ENCODE peak calls at places on chromosome 22, in six cellular contexts. B is endodermal cell, L is aorta, Z is neural progenitor cell, A is body of pancreas, E is right lobe of liver. Y is an unnamed sample.
A peak's percentile ranks its signal among the peaks of the same experiment; 100 is the strongest.

GRCh38 chr22:18076060-18076497 is 1.7 kb upstream of the PEX26 start:
- DNase-seq in B (peak; percentile 78), L (peak; percentile 67), Z (peak; percentile 88), A (peak; percentile 73), E (peak; percentile 77), Y (peak; percentile 71)

GRCh38 chr22:29830585-29830984 is 7.5 kb downstream of the ASCC2 start:
- DNase-seq in B (no peak), L (no peak), Z (no peak), A (no peak), E (peak; percentile 80), Y (no peak)

GRCh38 chr22:43587574-43587973 is 175.8 kb downstream of the MPPED1 start:
- DNase-seq in B (no peak), L (no peak), Z (no peak), A (no peak), E (no peak), Y (no peak)

GRCh38 chr22:37354271-37355069 is 72.2 kb downstream of the CYTH4 start:
- DNase-seq in B (no peak), L (no peak), Z (no peak), A (no peak), E (no peak), Y (no peak)

GRCh38 chr22:27311666-27312566 is 489.6 kb downstream of the MN1 start:
- DNase-seq in B (peak; percentile 86), L (no peak), Z (peak; percentile 51), A (no peak), E (no peak), Y (no peak)

GRCh38 chr22:22110548-22111266 is 128.1 kb upstream of the TOP3B start:
- DNase-seq in B (peak; percentile 85), L (peak; percentile 57), Z (peak; percentile 62), A (peak; percentile 40), E (no peak), Y (no peak)

GRCh38 chr22:38513063-38513462 is 7.0 kb upstream of the DDX17 start:
- DNase-seq in B (peak; percentile 85), L (no peak), Z (peak; percentile 46), A (no peak), E (no peak), Y (peak; percentile 48)

GRCh38 chr22:45483918-45484499 is 18.7 kb upstream of the FBLN1 start:
- DNase-seq in B (no peak), L (no peak), Z (no peak), A (no peak), E (peak; percentile 83), Y (no peak)

GRCh38 chr22:44648821-44649566 is 53.0 kb upstream of the PRR5 start:
- DNase-seq in B (no peak), L (peak; percentile 69), Z (no peak), A (no peak), E (peak; percentile 52), Y (no peak)

GRCh38 chr22:29308791-29309262 is 2.4 kb downstream of the GAS2L1 start:
- DNase-seq in B (no peak), L (peak; percentile 58), Z (no peak), A (no peak), E (peak; percentile 52), Y (no peak)

GRCh38 chr22:17672417-17672991 is 33.9 kb downstream of the BCL2L13 start:
- DNase-seq in B (no peak), L (no peak), Z (peak; percentile 26), A (no peak), E (no peak), Y (no peak)

GRCh38 chr22:38788016-38788415 is 5.9 kb downstream of the DNAL4 start:
- DNase-seq in B (no peak), L (no peak), Z (no peak), A (no peak), E (no peak), Y (no peak)

GRCh38 chr22:48098243-48098935 is 1335.9 kb downstream of the TBC1D22A start:
- DNase-seq in B (no peak), L (no peak), Z (no peak), A (no peak), E (no peak), Y (peak; percentile 87)

GRCh38 chr22:32206774-32207758 is 2.2 kb upstream of the RFPL2 start:
- DNase-seq in B (peak; percentile 86), L (no peak), Z (peak; percentile 46), A (peak; percentile 55), E (peak; percentile 65), Y (no peak)

GRCh38 chr22:17792289-17792688 is 18.0 kb upstream of the BID start:
- DNase-seq in B (peak; percentile 80), L (no peak), Z (peak; percentile 60), A (no peak), E (no peak), Y (no peak)

GRCh38 chr22:26466196-26466595 is 17.4 kb downstream of the HPS4 start:
- DNase-seq in B (no peak), L (no peak), Z (no peak), A (no peak), E (no peak), Y (no peak)

GRCh38 chr22:46500201-46500600 is 37.2 kb downstream of the CELSR1 start:
- DNase-seq in B (peak; percentile 96), L (no peak), Z (peak; percentile 97), A (no peak), E (no peak), Y (no peak)

GRCh38 chr22:46502776-46503175 is 34.6 kb downstream of the CELSR1 start:
- DNase-seq in B (peak; percentile 41), L (no peak), Z (peak; percentile 13), A (no peak), E (no peak), Y (no peak)

GRCh38 chr22:46502346-46502745 is 35.1 kb downstream of the CELSR1 start:
- DNase-seq in B (no peak), L (no peak), Z (no peak), A (no peak), E (no peak), Y (no peak)

GRCh38 chr22:46499798-46500174 is 37.6 kb downstream of the CELSR1 start:
- DNase-seq in B (peak; percentile 66), L (no peak), Z (no peak), A (no peak), E (no peak), Y (no peak)

DNA sequence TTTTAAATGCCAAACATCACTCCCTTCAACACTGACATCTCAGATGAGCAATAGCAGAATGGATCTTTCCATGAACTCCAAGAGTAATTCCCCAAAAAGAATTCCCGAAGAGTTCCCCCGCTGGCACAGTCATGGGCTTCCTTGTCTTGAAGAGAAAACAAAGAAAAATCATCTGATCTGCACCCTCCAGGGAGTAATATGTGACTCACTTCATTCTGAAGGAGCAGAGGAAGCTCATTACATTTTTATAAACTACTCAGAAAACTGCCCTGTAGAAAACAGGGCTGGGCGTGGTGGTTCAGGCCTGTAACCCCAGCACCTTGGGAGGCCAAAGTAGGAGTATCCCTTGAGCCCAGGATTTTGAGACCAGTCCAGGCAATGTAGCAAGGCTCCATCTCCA is 35.7 kb downstream of the CELSR1 start:
- DNase-seq in B (no peak), L (no peak), Z (no peak), A (no peak), E (no peak), Y (no peak)
- H3K27ac ChIP-seq in B (peak overlapping the region; percentile 53), L (no peak overlapping the region), Z (no peak overlapping the region), A (no peak overlapping the region), E (no peak overlapping the region), Y (no peak overlapping the region)

DNA sequence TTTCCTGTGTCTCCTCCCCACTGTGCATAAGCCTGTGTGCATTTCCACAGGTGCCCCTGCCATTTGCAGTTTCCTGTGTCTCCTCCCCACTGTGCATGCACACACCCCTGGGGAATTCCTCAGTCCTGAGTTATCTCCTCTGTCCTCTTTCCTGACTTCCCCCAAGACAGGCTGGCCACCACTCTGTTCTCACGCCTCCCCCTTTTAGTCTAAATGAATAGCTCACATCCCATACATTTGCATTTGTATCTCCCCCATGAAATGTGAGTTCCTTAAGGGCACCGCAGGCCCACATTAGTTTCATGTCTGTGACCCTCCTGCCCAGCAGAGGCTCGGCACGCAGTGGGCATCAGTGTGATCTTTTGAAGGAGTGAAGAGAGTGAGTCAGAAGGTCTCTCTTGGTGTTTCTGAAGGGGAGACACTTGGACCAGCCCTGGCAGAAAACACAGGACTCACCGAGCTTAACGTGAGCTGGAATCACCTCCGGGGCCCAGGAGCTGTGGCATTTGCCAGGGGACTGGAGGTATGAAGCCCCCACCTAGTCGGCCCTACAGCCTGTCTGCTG is 6.2 kb downstream of the LRRC74B start:
- DNase-seq in B (no peak), L (no peak), Z (no peak), A (no peak), E (no peak), Y (no peak)
- H3K4me1 ChIP-seq in B (no peaks in the 10 kb centered on the region), L (no peaks in the 10 kb centered on the region), Z (no peaks in the 10 kb centered on the region), A (no peaks in the 10 kb centered on the region), E (no peaks in the 10 kb centered on the region), Y (peaks cover 8% of the 10 kb centered on the region)

GRCh38 chr22:36257308-36257707 is 4.4 kb downstream of the APOL1 start:
- DNase-seq in B (no peak), L (no peak), Z (no peak), A (no peak), E (no peak), Y (no peak)

GRCh38 chr22:36249160-36249559 is 3.8 kb upstream of the APOL1 start:
- DNase-seq in B (no peak), L (no peak), Z (no peak), A (no peak), E (no peak), Y (no peak)

GRCh38 chr22:36256474-36256873 is 3.5 kb downstream of the APOL1 start:
- DNase-seq in B (no peak), L (no peak), Z (no peak), A (no peak), E (no peak), Y (no peak)

GRCh38 chr22:36253523-36254490 is 874 bp downstream of the APOL1 start:
- DNase-seq in B (no peak), L (no peak), Z (no peak), A (peak; percentile 46), E (no peak), Y (no peak)

DNA sequence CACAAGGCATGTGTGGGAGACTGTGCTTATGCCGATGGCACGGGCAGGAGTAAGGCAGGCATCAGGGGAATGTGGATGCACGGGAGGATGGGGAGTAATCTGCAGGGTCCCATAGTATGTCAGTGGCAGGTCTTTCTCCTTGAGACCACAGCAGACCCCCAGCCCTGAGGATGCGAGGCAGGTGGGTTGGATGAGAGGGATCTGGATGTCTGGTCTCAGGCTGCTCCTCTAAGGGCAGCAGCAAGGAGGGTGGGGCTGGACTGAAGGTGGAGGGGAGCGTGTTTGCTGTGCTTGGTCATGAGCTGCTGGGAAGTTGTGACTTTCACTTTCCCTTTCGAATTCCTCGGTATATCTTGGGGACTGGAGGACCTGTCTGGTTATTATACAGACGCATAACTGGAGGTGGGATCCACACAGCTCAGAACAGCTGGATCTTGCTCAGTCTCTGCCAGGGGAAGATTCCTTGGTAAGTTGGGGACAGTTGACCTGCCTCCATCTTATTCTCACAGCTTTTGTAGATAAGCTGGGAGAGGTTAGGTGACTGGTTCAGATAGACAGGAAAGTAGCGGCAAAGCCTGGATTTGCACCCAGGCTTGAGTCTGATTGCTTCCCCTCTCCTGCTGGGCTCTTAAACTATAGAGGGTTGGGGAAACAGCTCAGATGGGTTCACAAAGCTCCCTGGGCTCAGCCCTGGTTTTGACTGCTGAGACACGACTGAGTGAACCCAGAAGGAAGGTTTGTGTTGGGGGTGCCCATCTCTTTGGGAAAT is at the start of gene APOL1:
- DNase-seq in B (no peak), L (peak; percentile 70), Z (no peak), A (peak; percentile 30), E (no peak), Y (peak; percentile 54)
- H3K4me3 ChIP-seq in B (no peak within 1 kb of the TSS), L (no peak within 1 kb of the TSS), Z (no peak within 1 kb of the TSS), A (no peak within 1 kb of the TSS), E (peak within 1 kb of the TSS; percentile 77), Y (peak within 1 kb of the TSS; percentile 95)

DNA sequence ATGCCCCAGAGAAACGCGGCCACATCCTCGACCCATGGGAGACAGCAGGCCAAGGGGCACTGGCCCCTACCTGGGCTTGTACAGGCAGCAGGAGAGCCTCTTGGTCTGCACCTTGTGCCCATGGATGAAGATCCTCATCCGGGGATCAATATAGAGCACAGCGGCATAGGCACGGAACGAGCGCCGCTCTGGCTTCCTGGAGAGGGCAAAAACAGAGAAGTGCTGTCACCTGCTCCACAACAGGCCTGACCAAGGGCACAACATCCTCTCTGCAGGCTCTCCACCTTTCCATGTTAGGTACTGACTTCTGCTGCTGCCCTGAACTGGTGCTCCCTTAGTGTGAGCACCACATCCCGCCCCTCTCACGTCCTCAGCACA is 27.2 kb downstream of the MORC2 start:
- DNase-seq in B (no peak), L (no peak), Z (no peak), A (no peak), E (no peak), Y (no peak)
- H3K27ac ChIP-seq in B (no peak overlapping the region), L (no peak overlapping the region), Z (no peak overlapping the region), A (no peak overlapping the region), E (no peak overlapping the region), Y (peak overlapping the region; percentile 70)

Y was measured in CD4-positive, CD25-positive, alpha-beta regulatory T cell.